ENCODE peak calls at places on chromosomes 11 and 22, in ten cellular contexts. B is Panc1; H is ovary; Q is CD8-positive, alpha-beta memory T cell; J is tibial nerve; U is tibial artery; T is endodermal cell; P is neural progenitor cell; L is left ventricle myocardium inferior; I is heart right ventricle. X is an unnamed sample.

GRCh38 chr22:43993072-43993760 is 30.9 kb upstream of the PARVB start:
- DNase-seq in B (peak; percentile 46), H (peak; percentile 63), Q (peak; percentile 31), J (no peak), U (peak; percentile 32), T (peak; percentile 92), P (peak; percentile 83), L (peak; percentile 45), I (peak; percentile 56), X (peak; percentile 31)

GRCh38 chr11:48103621-48104561 is 112.7 kb upstream of the OR4B1 start:
- DNase-seq in B (no peak), H (no peak), Q (no peak), J (no peak), U (no peak), T (no peak), P (no peak), L (no peak), I (no peak), X (no peak)

GRCh38 chr11:12685229-12685628 is 11.0 kb downstream of the TEAD1 start:
- DNase-seq in B (no peak), H (no peak), Q (no peak), J (no peak), U (no peak), T (no peak), P (no peak), L (no peak), I (no peak), X (no peak)

GRCh38 chr11:132099692-132100091 is 729.3 kb downstream of the NTM start:
- DNase-seq in B (peak; percentile 25), H (no peak), Q (no peak), J (no peak), U (no peak), T (peak; percentile 86), P (peak; percentile 48), L (peak; percentile 22), I (peak; percentile 21), X (no peak)

GRCh38 chr22:21707677-21708076 is 27.9 kb downstream of the YPEL1 start:
- DNase-seq in B (no peak), H (no peak), Q (no peak), J (no peak), U (no peak), T (no peak), P (no peak), L (no peak), I (no peak), X (no peak)

GRCh38 chr22:27314276-27314807 is 487.2 kb downstream of the MN1 start:
- DNase-seq in B (no peak), H (no peak), Q (no peak), J (no peak), U (no peak), T (no peak), P (no peak), L (no peak), I (no peak), X (no peak)

GRCh38 chr22:40432625-40433024 is 62.2 kb downstream of the SGSM3 start:
- DNase-seq in B (no peak), H (no peak), Q (no peak), J (no peak), U (no peak), T (no peak), P (no peak), L (no peak), I (no peak), X (no peak)

GRCh38 chr11:15672822-15673221 is 558.1 kb downstream of the INSC start:
- DNase-seq in B (no peak), H (no peak), Q (no peak), J (no peak), U (no peak), T (peak; percentile 9), P (no peak), L (no peak), I (no peak), X (no peak)

GRCh38 chr22:42760806-42761565 is 40.3 kb upstream of the A4GALT start:
- DNase-seq in B (no peak), H (no peak), Q (no peak), J (no peak), U (no peak), T (no peak), P (peak; percentile 3), L (no peak), I (no peak), X (no peak)

GRCh38 chr22:41574847-41575381 is 14.1 kb downstream of the CSDC2 start:
- DNase-seq in B (no peak), H (peak; percentile 85), Q (no peak), J (peak; percentile 61), U (peak; percentile 83), T (no peak), P (no peak), L (peak; percentile 88), I (peak; percentile 86), X (no peak)

DNA sequence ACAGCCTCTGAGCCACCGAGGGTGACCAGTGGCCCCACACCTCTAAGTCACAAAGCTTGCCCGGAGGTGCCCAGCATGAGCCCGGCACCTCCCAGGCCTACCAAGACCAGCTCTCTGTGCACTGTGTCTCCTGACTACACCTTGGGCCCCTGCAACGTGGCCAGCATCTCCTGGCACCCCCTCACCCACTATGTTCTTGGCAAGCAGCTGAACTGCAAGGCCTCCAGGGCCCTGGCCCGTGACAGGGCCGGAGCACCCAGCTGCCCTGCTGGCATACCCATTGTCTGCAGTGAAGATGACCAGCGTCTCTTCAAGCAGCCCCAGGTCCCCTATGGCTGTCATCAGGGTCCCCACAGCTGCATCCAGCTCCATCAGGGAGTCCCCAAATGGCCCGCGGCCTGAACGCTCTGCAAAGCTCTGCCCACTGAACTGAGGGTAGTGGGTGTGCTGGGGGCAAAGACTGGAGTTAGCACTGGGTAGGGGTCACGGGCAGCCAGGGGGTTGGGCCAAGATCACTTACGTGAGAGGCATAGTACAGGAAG is 1.6 kb downstream of the ARSA start:
- DNase-seq in B (no peak), H (no peak), Q (no peak), J (no peak), U (no peak), T (no peak), P (no peak), L (no peak), I (no peak), X (no peak)
- H3K4me1 ChIP-seq in B (peaks cover 7% of the 10 kb centered on the region), H (peaks cover 7% of the 10 kb centered on the region), Q (peaks cover 35% of the 10 kb centered on the region), J (peaks cover 26% of the 10 kb centered on the region), U (peaks cover 18% of the 10 kb centered on the region), T (peaks cover 4% of the 10 kb centered on the region), P (peaks cover 13% of the 10 kb centered on the region), L (peaks cover 42% of the 10 kb centered on the region), I (peaks cover 47% of the 10 kb centered on the region), X (peaks cover 5% of the 10 kb centered on the region)

DNA sequence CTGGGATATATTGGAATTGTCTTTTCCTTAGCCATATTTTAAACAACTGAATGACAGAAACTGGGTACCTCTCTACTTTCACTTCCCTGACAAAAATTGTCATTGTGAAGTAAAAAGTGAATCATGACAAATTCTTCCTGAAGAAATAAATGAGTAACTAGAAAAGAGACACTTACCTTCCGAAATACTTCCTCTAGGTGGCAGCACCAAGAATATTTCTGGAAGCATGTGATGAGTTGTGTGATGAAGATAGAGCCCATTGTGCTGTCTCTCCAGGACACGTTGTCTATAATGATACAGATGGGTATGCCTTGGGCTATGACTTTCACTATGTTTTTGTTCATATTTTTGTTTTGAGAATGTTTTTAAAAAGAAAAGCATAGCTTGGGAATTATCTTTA is 21.5 kb downstream of the CASP4 start:
- DNase-seq in B (peak; percentile 33), H (no peak), Q (no peak), J (no peak), U (no peak), T (no peak), P (peak; percentile 4), L (no peak), I (no peak), X (peak; percentile 50)
- H3K27ac ChIP-seq in B (no peak overlapping the region), H (no peak overlapping the region), Q (no peak overlapping the region), J (no peak overlapping the region), U (no peak overlapping the region), T (no peak overlapping the region), P (no peak overlapping the region), L (no peak overlapping the region), I (no peak overlapping the region), X (no peak overlapping the region)

GRCh38 chr11:93735627-93736026 is 5.7 kb downstream of the TAF1D start:
- DNase-seq in B (no peak), H (no peak), Q (no peak), J (no peak), U (no peak), T (no peak), P (no peak), L (no peak), I (no peak), X (no peak)

GRCh38 chr11:93738647-93739081 is 2.6 kb downstream of the TAF1D start:
- DNase-seq in B (no peak), H (no peak), Q (no peak), J (no peak), U (no peak), T (no peak), P (peak; percentile 14), L (no peak), I (no peak), X (no peak)

GRCh38 chr11:93740031-93740801 is 1.1 kb downstream of the TAF1D start:
- DNase-seq in B (no peak), H (no peak), Q (no peak), J (no peak), U (no peak), T (peak; percentile 68), P (peak; percentile 23), L (no peak), I (no peak), X (no peak)

GRCh38 chr11:93736129-93736528 is 5.2 kb downstream of the TAF1D start:
- DNase-seq in B (no peak), H (no peak), Q (no peak), J (no peak), U (no peak), T (no peak), P (no peak), L (no peak), I (no peak), X (no peak)

GRCh38 chr11:93737904-93738612 is 3.2 kb downstream of the TAF1D start:
- DNase-seq in B (no peak), H (no peak), Q (no peak), J (no peak), U (no peak), T (no peak), P (no peak), L (no peak), I (no peak), X (no peak)
- H3K4me1 ChIP-seq in B (peaks cover 52% of the 10 kb centered on the region), H (peaks cover 2% of the 10 kb centered on the region), Q (peaks cover 82% of the 10 kb centered on the region), J (peaks cover 39% of the 10 kb centered on the region), U (peaks cover 50% of the 10 kb centered on the region), T (peaks cover 2% of the 10 kb centered on the region), P (peaks cover 34% of the 10 kb centered on the region), L (peaks cover 69% of the 10 kb centered on the region), I (peaks cover 60% of the 10 kb centered on the region), X (no peaks in the 10 kb centered on the region)

DNA sequence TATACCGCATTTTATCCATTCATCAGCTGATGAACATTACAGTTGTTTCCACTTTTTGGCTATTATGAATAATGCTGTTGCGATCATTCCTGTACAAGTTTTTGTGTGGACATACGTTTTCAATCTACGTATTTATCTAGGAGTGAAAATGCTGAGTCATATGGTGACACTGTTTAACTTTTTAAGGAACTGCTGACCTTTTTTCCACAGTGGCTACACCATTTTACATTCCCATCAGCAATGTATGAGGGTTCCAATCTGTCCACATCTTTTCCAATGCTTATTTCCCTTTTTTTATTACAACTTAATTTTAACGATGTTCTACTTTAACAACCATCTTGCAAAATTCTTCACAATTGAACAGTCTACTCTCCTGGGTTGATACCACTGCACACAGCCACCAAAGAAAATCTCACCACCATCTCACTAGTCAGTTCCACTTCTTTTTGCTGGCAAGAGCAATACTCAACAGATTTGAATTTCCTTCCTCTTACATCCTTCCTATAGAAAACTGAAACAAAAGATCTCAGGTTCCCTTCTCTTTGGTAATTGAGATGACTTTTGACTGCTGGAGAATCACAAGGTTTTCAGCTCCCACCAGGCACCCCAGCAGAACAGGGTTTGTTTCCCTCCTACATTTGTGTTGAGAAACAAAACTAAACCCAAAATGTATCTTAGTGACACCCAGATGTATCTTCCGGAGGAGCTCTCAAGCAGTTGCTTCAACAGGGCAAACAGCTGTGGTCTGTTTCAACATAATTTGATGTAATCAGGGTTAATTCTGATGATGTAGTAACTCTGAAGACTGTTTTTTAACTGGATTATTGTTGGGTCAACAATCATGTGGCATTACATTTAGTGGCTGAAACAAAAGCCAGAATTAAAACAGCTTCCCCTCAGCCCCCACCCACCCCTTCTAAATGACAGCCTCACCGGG is 7.0 kb upstream of the GAB2 start:
- DNase-seq in B (no peak), H (no peak), Q (no peak), J (no peak), U (no peak), T (no peak), P (no peak), L (no peak), I (no peak), X (no peak)
- H3K27ac ChIP-seq in B (no peak overlapping the region), H (no peak overlapping the region), Q (no peak overlapping the region), J (no peak overlapping the region), U (no peak overlapping the region), T (no peak overlapping the region), P (no peak overlapping the region), L (peak overlapping the region; percentile 21), I (no peak overlapping the region), X (no peak overlapping the region)